ENCODE peak calls at places on chromosomes 4 and X, in five cellular contexts. P, A, G, Z and N are unnamed samples.

GRCh38 chr4:54228563-54229501 is at the start of gene PDGFRA:
- DNase-seq in P (peak), A (peak), G (no peak), Z (no peak), N (no peak)

GRCh38 chr4:101961144-101961543 is 170.6 kb downstream of the BANK1 start:
- DNase-seq in P (no peak), A (no peak), G (no peak), Z (no peak), N (no peak)

GRCh38 chr4:1041147-1041935 is 29.9 kb downstream of the FGFRL1 start:
- DNase-seq in P (peak), A (no peak), G (no peak), Z (no peak), N (peak)

GRCh38 chrX:111854778-111855490 is 21.0 kb upstream of the TRPC5OS start:
- DNase-seq in P (no peak), A (no peak), G (no peak), Z (no peak), N (no peak)

GRCh38 chrX:1385824-1386223 is 6.1 kb downstream of the SLC25A6 start:
- DNase-seq in P (no peak), A (no peak), G (no peak), Z (peak), N (no peak)

GRCh38 chr4:134018845-134019244 is 182.7 kb downstream of the PABPC4L start:
- DNase-seq in P (no peak), A (no peak), G (no peak), Z (no peak), N (no peak)

GRCh38 chr4:186587416-186588018 is 32.1 kb upstream of the MTNR1A start:
- DNase-seq in P (peak), A (peak), G (peak), Z (peak), N (peak)

GRCh38 chrX:103794117-103794516 is 17.5 kb downstream of the PLP1 start:
- DNase-seq in P (no peak), A (no peak), G (no peak), Z (no peak), N (no peak)

GRCh38 chrX:475926-476723 is 89.4 kb upstream of the PPP2R3B start:
- DNase-seq in P (no peak), A (no peak), G (peak), Z (no peak), N (no peak)